ENCODE peak calls at places on chromosome 20, in seven cellular contexts. T is HCEC 1CT; A is body of pancreas; P is activated T-cell treated with anti-CD3 and anti-CD28 coated beads, Interleukin-2, amount 50 U/mL, for 24 hours; E is WTC11; R is A549; C is T-helper 2 cell. K is an unnamed sample.

GRCh38 chr20:49306903-49307336 is 29.1 kb upstream of the ZNFX1 start:
- DNase-seq in T (no peak), A (no peak), P (no peak), E (no peak), R (no peak), C (no peak), K (no peak)

GRCh38 chr20:23995905-23996666 is 7.5 kb upstream of the GGTLC1 start:
- DNase-seq in T (peak; percentile 42), A (peak; percentile 68), P (peak; percentile 68), E (no peak), R (no peak), C (peak; percentile 49), K (peak; percentile 32)

GRCh38 chr20:50930139-50931047 is 844 bp downstream of the ADNP start:
- DNase-seq in T (no peak), A (peak; percentile 39), P (peak; percentile 64), E (no peak), R (no peak), C (no peak), K (no peak)

GRCh38 chr20:23508896-23509579 is 18.1 kb downstream of the CST8 start:
- DNase-seq in T (no peak), A (no peak), P (no peak), E (no peak), R (no peak), C (no peak), K (no peak)

GRCh38 chr20:57627972-57628650 is 7.9 kb upstream of the ZBP1 start:
- DNase-seq in T (no peak), A (no peak), P (peak; percentile 62), E (no peak), R (no peak), C (no peak), K (no peak)

GRCh38 chr20:31606928-31607639 is 2.0 kb downstream of the ID1 start:
- DNase-seq in T (peak; percentile 9), A (no peak), P (no peak), E (no peak), R (peak; percentile 80), C (no peak), K (peak; percentile 87)

GRCh38 chr20:14434379-14435136 is 97.1 kb upstream of the FLRT3 start:
- DNase-seq in T (peak; percentile 55), A (no peak), P (no peak), E (no peak), R (no peak), C (no peak), K (no peak)

GRCh38 chr20:25992146-25992545 is 295.5 kb upstream of the ZNF337 start:
- DNase-seq in T (no peak), A (no peak), P (no peak), E (no peak), R (no peak), C (no peak), K (no peak)

GRCh38 chr20:16528078-16528477 is 45.2 kb downstream of the KIF16B start:
- DNase-seq in T (peak; percentile 96), A (peak; percentile 41), P (no peak), E (no peak), R (peak; percentile 96), C (no peak), K (peak; percentile 84)

GRCh38 chr20:24910461-24910860 is 38.6 kb upstream of the CST7 start:
- DNase-seq in T (no peak), A (no peak), P (no peak), E (no peak), R (no peak), C (no peak), K (no peak)

GRCh38 chr20:9214676-9215075 is 145.8 kb downstream of the PLCB4 start:
- DNase-seq in T (peak; percentile 88), A (no peak), P (no peak), E (no peak), R (no peak), C (no peak), K (no peak)

GRCh38 chr20:56606174-56606945 is 22.7 kb upstream of the TFAP2C start:
- DNase-seq in T (no peak), A (no peak), P (no peak), E (no peak), R (no peak), C (no peak), K (no peak)

GRCh38 chr20:62181808-62182207 is 1.0 kb upstream of the MTG2 start:
- DNase-seq in T (no peak), A (no peak), P (no peak), E (no peak), R (no peak), C (no peak), K (no peak)

GRCh38 chr20:62120990-62121775 is 1.1 kb upstream of the LSM14B start:
- DNase-seq in T (peak; percentile 58), A (no peak), P (no peak), E (no peak), R (peak; percentile 56), C (no peak), K (peak; percentile 53)

GRCh38 chr20:49657118-49657901 is 56.4 kb downstream of the B4GALT5 start:
- DNase-seq in T (peak; percentile 62), A (no peak), P (no peak), E (no peak), R (no peak), C (no peak), K (no peak)

GRCh38 chr20:47368301-47368700 is 11.8 kb upstream of the ZMYND8 start:
- DNase-seq in T (no peak), A (no peak), P (no peak), E (no peak), R (no peak), C (no peak), K (no peak)

GRCh38 chr20:62609170-62609786 is 33.0 kb upstream of the SLCO4A1 start:
- DNase-seq in T (no peak), A (no peak), P (no peak), E (no peak), R (no peak), C (no peak), K (no peak)

GRCh38 chr20:38242848-38243449 is 17.6 kb downstream of the KIAA1755 start:
- DNase-seq in T (no peak), A (no peak), P (no peak), E (peak; percentile 55), R (no peak), C (no peak), K (no peak)

GRCh38 chr20:63831696-63832686 is 927 bp upstream of the ZBTB46 start:
- DNase-seq in T (no peak), A (no peak), P (no peak), E (peak; percentile 64), R (no peak), C (no peak), K (peak; percentile 86)